ENCODE peak calls at places on chromosomes 1 and 21, in four cellular contexts. One of them, this sample, is unnamed.

GRCh38 chr1:26212726-26213125 is 21.3 kb upstream of the CEP85 start:
- DNase-seq in ovary: no peak
- DNase-seq in endothelial cell: no peak
- DNase-seq in 8988T: no peak
- DNase-seq in this sample: no peak

GRCh38 chr1:246567258-246568235 is 1.3 kb downstream of the CNST start:
- DNase-seq in ovary: no peak
- DNase-seq in endothelial cell: no peak
- DNase-seq in 8988T: no peak
- DNase-seq in this sample: peak

GRCh38 chr21:33655591-33656221 is 13.4 kb downstream of the ITSN1 start:
- DNase-seq in ovary: no peak
- DNase-seq in endothelial cell: no peak
- DNase-seq in 8988T: no peak
- DNase-seq in this sample: peak

GRCh38 chr1:1982379-1983232 is 21.0 kb downstream of the CFAP74 start:
- DNase-seq in ovary: no peak
- DNase-seq in endothelial cell: no peak
- DNase-seq in 8988T: no peak
- DNase-seq in this sample: no peak

GRCh38 chr1:112808861-112809684 is 93.9 kb upstream of the PPM1J start:
- DNase-seq in ovary: peak
- DNase-seq in endothelial cell: peak
- DNase-seq in 8988T: peak
- DNase-seq in this sample: peak

GRCh38 chr1:168452329-168452728 is 91.5 kb downstream of the XCL2 start:
- DNase-seq in ovary: no peak
- DNase-seq in endothelial cell: no peak
- DNase-seq in 8988T: no peak
- DNase-seq in this sample: no peak

GRCh38 chr1:50368179-50369007 is 54.9 kb downstream of the DMRTA2 start:
- DNase-seq in ovary: peak
- DNase-seq in endothelial cell: peak
- DNase-seq in 8988T: no peak
- DNase-seq in this sample: peak

GRCh38 chr1:21624577-21625389 is 44.4 kb downstream of the RAP1GAP start:
- DNase-seq in ovary: no peak
- DNase-seq in endothelial cell: no peak
- DNase-seq in 8988T: no peak
- DNase-seq in this sample: no peak

GRCh38 chr1:162605225-162605927 is 26.9 kb upstream of the DDR2 start:
- DNase-seq in ovary: no peak
- DNase-seq in endothelial cell: no peak
- DNase-seq in 8988T: no peak
- DNase-seq in this sample: no peak

GRCh38 chr1:1374861-1375662 is at the start of gene AURKAIP1:
- DNase-seq in ovary: peak
- DNase-seq in endothelial cell: peak
- DNase-seq in 8988T: peak
- DNase-seq in this sample: peak

GRCh38 chr1:216390956-216391355 is 32.3 kb downstream of the USH2A start:
- DNase-seq in ovary: no peak
- DNase-seq in endothelial cell: no peak
- DNase-seq in 8988T: no peak
- DNase-seq in this sample: no peak

GRCh38 chr1:147243228-147243685 is 773 bp downstream of the CHD1L start:
- DNase-seq in ovary: no peak
- DNase-seq in endothelial cell: peak
- DNase-seq in 8988T: no peak
- DNase-seq in this sample: no peak

GRCh38 chr1:209625791-209626285 is 26.4 kb downstream of the LAMB3 start:
- DNase-seq in ovary: no peak
- DNase-seq in endothelial cell: no peak
- DNase-seq in 8988T: no peak
- DNase-seq in this sample: no peak

GRCh38 chr1:177928194-177928593 is 41.7 kb downstream of the SEC16B start:
- DNase-seq in ovary: no peak
- DNase-seq in endothelial cell: no peak
- DNase-seq in 8988T: no peak
- DNase-seq in this sample: no peak

GRCh38 chr21:15947707-15948106 is 217.9 kb downstream of the USP25 start:
- DNase-seq in ovary: no peak
- DNase-seq in endothelial cell: no peak
- DNase-seq in 8988T: no peak
- DNase-seq in this sample: peak

GRCh38 chr1:32786856-32787255 is 30.3 kb downstream of the YARS1 start:
- DNase-seq in ovary: no peak
- DNase-seq in endothelial cell: no peak
- DNase-seq in 8988T: no peak
- DNase-seq in this sample: peak

GRCh38 chr1:50985094-50985493 is 15.0 kb downstream of the CDKN2C start:
- DNase-seq in ovary: no peak
- DNase-seq in endothelial cell: no peak
- DNase-seq in 8988T: no peak
- DNase-seq in this sample: no peak

GRCh38 chr1:90476411-90476810 is 240.7 kb downstream of the BARHL2 start:
- DNase-seq in ovary: no peak
- DNase-seq in endothelial cell: no peak
- DNase-seq in 8988T: no peak
- DNase-seq in this sample: no peak

GRCh38 chr1:181397841-181398240 is 85.5 kb upstream of the CACNA1E start:
- DNase-seq in ovary: no peak
- DNase-seq in endothelial cell: no peak
- DNase-seq in 8988T: no peak
- DNase-seq in this sample: no peak

GRCh38 chr1:183285746-183286145 is 99.7 kb downstream of the LAMC2 start:
- DNase-seq in ovary: no peak
- DNase-seq in endothelial cell: no peak
- DNase-seq in 8988T: no peak
- DNase-seq in this sample: peak

GRCh38 chr1:65990161-65990560 is 197.5 kb downstream of the PDE4B start:
- DNase-seq in ovary: no peak
- DNase-seq in endothelial cell: no peak
- DNase-seq in 8988T: no peak
- DNase-seq in this sample: no peak

GRCh38 chr1:175530981-175531380 is 212.4 kb downstream of the TNR start:
- DNase-seq in ovary: no peak
- DNase-seq in endothelial cell: no peak
- DNase-seq in 8988T: no peak
- DNase-seq in this sample: no peak

GRCh38 chr1:37393173-37393572 is 81.2 kb upstream of the ZC3H12A start:
- DNase-seq in ovary: no peak
- DNase-seq in endothelial cell: no peak
- DNase-seq in 8988T: no peak
- DNase-seq in this sample: no peak

GRCh38 chr1:239765163-239765562 is 326.5 kb upstream of the FMN2 start:
- DNase-seq in ovary: no peak
- DNase-seq in endothelial cell: no peak
- DNase-seq in 8988T: no peak
- DNase-seq in this sample: no peak

GRCh38 chr1:7409278-7409677 is 361.8 kb upstream of the VAMP3 start:
- DNase-seq in ovary: peak
- DNase-seq in endothelial cell: no peak
- DNase-seq in 8988T: no peak
- DNase-seq in this sample: no peak

GRCh38 chr21:26800455-26801454 is 44.5 kb downstream of the ADAMTS1 start:
- DNase-seq in ovary: peak
- DNase-seq in endothelial cell: no peak
- DNase-seq in 8988T: no peak
- DNase-seq in this sample: no peak

GRCh38 chr1:18256318-18257235 is 149.0 kb downstream of the IGSF21 start:
- DNase-seq in ovary: peak
- DNase-seq in endothelial cell: peak
- DNase-seq in 8988T: no peak
- DNase-seq in this sample: peak

GRCh38 chr1:218069180-218069579 is 215.9 kb upstream of the RRP15 start:
- DNase-seq in ovary: no peak
- DNase-seq in endothelial cell: no peak
- DNase-seq in 8988T: no peak
- DNase-seq in this sample: no peak

GRCh38 chr1:117815105-117815812 is 114.2 kb downstream of the GDAP2 start:
- DNase-seq in ovary: no peak
- DNase-seq in endothelial cell: no peak
- DNase-seq in 8988T: no peak
- DNase-seq in this sample: no peak

GRCh38 chr1:196056966-196057365 is 551.3 kb downstream of the KCNT2 start:
- DNase-seq in ovary: no peak
- DNase-seq in endothelial cell: no peak
- DNase-seq in 8988T: no peak
- DNase-seq in this sample: no peak